ENCODE peak calls at places on chromosome 13, in five cellular contexts. One of them, this sample, is unnamed.
A peak's percentile ranks its signal among the peaks of the same experiment; 100 is the strongest.

GRCh38 chr13:105956891-105957290 is 578.6 kb downstream of the EFNB2 start:
- DNase-seq in foreskin fibroblast: no peak
- DNase-seq in HCT116: no peak
- DNase-seq in endodermal cell: no peak
- DNase-seq in cardiac fibroblast: no peak
- DNase-seq in this sample: no peak

GRCh38 chr13:32267836-32268439 is 47.2 kb downstream of the ZAR1L start:
- DNase-seq in foreskin fibroblast: no peak
- DNase-seq in HCT116: peak; percentile 51
- DNase-seq in endodermal cell: peak; percentile 93
- DNase-seq in cardiac fibroblast: no peak
- DNase-seq in this sample: peak; percentile 48

GRCh38 chr13:68056816-68057710 is 826.9 kb upstream of the PCDH9 start:
- DNase-seq in foreskin fibroblast: no peak
- DNase-seq in HCT116: no peak
- DNase-seq in endodermal cell: no peak
- DNase-seq in cardiac fibroblast: peak; percentile 54
- DNase-seq in this sample: no peak

GRCh38 chr13:40910324-40911050 is 108.6 kb downstream of the ELF1 start:
- DNase-seq in foreskin fibroblast: no peak
- DNase-seq in HCT116: no peak
- DNase-seq in endodermal cell: no peak
- DNase-seq in cardiac fibroblast: peak; percentile 40
- DNase-seq in this sample: no peak

GRCh38 chr13:33799950-33800592 is 17.9 kb upstream of the RFC3 start:
- DNase-seq in foreskin fibroblast: no peak
- DNase-seq in HCT116: peak; percentile 12
- DNase-seq in endodermal cell: no peak
- DNase-seq in cardiac fibroblast: peak; percentile 64
- DNase-seq in this sample: no peak

GRCh38 chr13:92175330-92175729 is 776.9 kb downstream of the GPC5 start:
- DNase-seq in foreskin fibroblast: peak; percentile 2
- DNase-seq in HCT116: no peak
- DNase-seq in endodermal cell: peak; percentile 51
- DNase-seq in cardiac fibroblast: peak; percentile 30
- DNase-seq in this sample: no peak

GRCh38 chr13:71137106-71137505 is 729.9 kb downstream of the DACH1 start:
- DNase-seq in foreskin fibroblast: no peak
- DNase-seq in HCT116: no peak
- DNase-seq in endodermal cell: no peak
- DNase-seq in cardiac fibroblast: no peak
- DNase-seq in this sample: no peak

GRCh38 chr13:21034602-21035190 is 26.7 kb downstream of the LATS2 start:
- DNase-seq in foreskin fibroblast: no peak
- DNase-seq in HCT116: no peak
- DNase-seq in endodermal cell: no peak
- DNase-seq in cardiac fibroblast: peak; percentile 53
- DNase-seq in this sample: no peak

GRCh38 chr13:30276178-30276577 is 31.2 kb downstream of the KATNAL1 start:
- DNase-seq in foreskin fibroblast: no peak
- DNase-seq in HCT116: no peak
- DNase-seq in endodermal cell: no peak
- DNase-seq in cardiac fibroblast: no peak
- DNase-seq in this sample: no peak

GRCh38 chr13:36297600-36298338 is at the start of gene CCDC169:
- DNase-seq in foreskin fibroblast: peak; percentile 64
- DNase-seq in HCT116: no peak
- DNase-seq in endodermal cell: peak; percentile 94
- DNase-seq in cardiac fibroblast: peak; percentile 61
- DNase-seq in this sample: peak; percentile 49

GRCh38 chr13:48233097-48233885 is at the start of gene ITM2B:
- DNase-seq in foreskin fibroblast: peak; percentile 59
- DNase-seq in HCT116: peak; percentile 13
- DNase-seq in endodermal cell: no peak
- DNase-seq in cardiac fibroblast: peak; percentile 65
- DNase-seq in this sample: peak; percentile 90

GRCh38 chr13:107743100-107743499 is 472.2 kb downstream of the LIG4 start:
- DNase-seq in foreskin fibroblast: no peak
- DNase-seq in HCT116: no peak
- DNase-seq in endodermal cell: no peak
- DNase-seq in cardiac fibroblast: no peak
- DNase-seq in this sample: no peak

GRCh38 chr13:101649490-101650126 is 197.1 kb downstream of the ITGBL1 start:
- DNase-seq in foreskin fibroblast: peak; percentile 80
- DNase-seq in HCT116: no peak
- DNase-seq in endodermal cell: no peak
- DNase-seq in cardiac fibroblast: peak; percentile 96
- DNase-seq in this sample: no peak

GRCh38 chr13:103931885-103932284 is 865.7 kb upstream of the SLC10A2 start:
- DNase-seq in foreskin fibroblast: no peak
- DNase-seq in HCT116: no peak
- DNase-seq in endodermal cell: no peak
- DNase-seq in cardiac fibroblast: no peak
- DNase-seq in this sample: no peak

GRCh38 chr13:40318366-40318765 is 348.1 kb downstream of the FOXO1 start:
- DNase-seq in foreskin fibroblast: no peak
- DNase-seq in HCT116: no peak
- DNase-seq in endodermal cell: no peak
- DNase-seq in cardiac fibroblast: peak; percentile 22
- DNase-seq in this sample: peak; percentile 77

GRCh38 chr13:71912524-71912923 is 45.5 kb upstream of the DACH1 start:
- DNase-seq in foreskin fibroblast: no peak
- DNase-seq in HCT116: no peak
- DNase-seq in endodermal cell: no peak
- DNase-seq in cardiac fibroblast: peak; percentile 2
- DNase-seq in this sample: no peak

GRCh38 chr13:29847501-29847983 is 2.9 kb downstream of the UBL3 start:
- DNase-seq in foreskin fibroblast: peak; percentile 38
- DNase-seq in HCT116: no peak
- DNase-seq in endodermal cell: no peak
- DNase-seq in cardiac fibroblast: peak; percentile 52
- DNase-seq in this sample: peak; percentile 14

GRCh38 chr13:39253774-39254173 is 215.5 kb downstream of the NHLRC3 start:
- DNase-seq in foreskin fibroblast: peak; percentile 9
- DNase-seq in HCT116: no peak
- DNase-seq in endodermal cell: no peak
- DNase-seq in cardiac fibroblast: peak; percentile 69
- DNase-seq in this sample: no peak

GRCh38 chr13:41029629-41030028 is 10.5 kb upstream of the ELF1 start:
- DNase-seq in foreskin fibroblast: no peak
- DNase-seq in HCT116: no peak
- DNase-seq in endodermal cell: peak; percentile 68
- DNase-seq in cardiac fibroblast: no peak
- DNase-seq in this sample: no peak

GRCh38 chr13:94112731-94113130 is 366.8 kb downstream of the DCT start:
- DNase-seq in foreskin fibroblast: no peak
- DNase-seq in HCT116: no peak
- DNase-seq in endodermal cell: no peak
- DNase-seq in cardiac fibroblast: no peak
- DNase-seq in this sample: no peak

GRCh38 chr13:70191034-70191433 is 82.8 kb upstream of the KLHL1 start:
- DNase-seq in foreskin fibroblast: no peak
- DNase-seq in HCT116: no peak
- DNase-seq in endodermal cell: no peak
- DNase-seq in cardiac fibroblast: no peak
- DNase-seq in this sample: no peak

GRCh38 chr13:54379461-54379860 is 1350.8 kb downstream of the OLFM4 start:
- DNase-seq in foreskin fibroblast: no peak
- DNase-seq in HCT116: no peak
- DNase-seq in endodermal cell: no peak
- DNase-seq in cardiac fibroblast: no peak
- DNase-seq in this sample: no peak

GRCh38 chr13:50085063-50085462 is 69.8 kb downstream of the KCNRG start:
- DNase-seq in foreskin fibroblast: no peak
- DNase-seq in HCT116: no peak
- DNase-seq in endodermal cell: no peak
- DNase-seq in cardiac fibroblast: peak; percentile 74
- DNase-seq in this sample: no peak

GRCh38 chr13:43804461-43805070 is 17.8 kb upstream of the ENOX1 start:
- DNase-seq in foreskin fibroblast: peak; percentile 66
- DNase-seq in HCT116: peak; percentile 55
- DNase-seq in endodermal cell: no peak
- DNase-seq in cardiac fibroblast: peak; percentile 91
- DNase-seq in this sample: no peak
- H3K4me3 ChIP-seq in foreskin fibroblast: peak overlapping the region; percentile 32
- H3K4me3 ChIP-seq in HCT116: peak overlapping the region; percentile 36
- H3K4me3 ChIP-seq in endodermal cell: no peak overlapping the region
- H3K4me3 ChIP-seq in cardiac fibroblast: peak overlapping the region; percentile 43
- H3K4me3 ChIP-seq in this sample: no peak overlapping the region

GRCh38 chr13:113135281-113135760 is 12.7 kb downstream of the F10 start:
- DNase-seq in foreskin fibroblast: no peak
- DNase-seq in HCT116: no peak
- DNase-seq in endodermal cell: peak; percentile 6
- DNase-seq in cardiac fibroblast: no peak
- DNase-seq in this sample: no peak

GRCh38 chr13:113129480-113129879 is 6.9 kb downstream of the F10 start:
- DNase-seq in foreskin fibroblast: no peak
- DNase-seq in HCT116: no peak
- DNase-seq in endodermal cell: peak; percentile 60
- DNase-seq in cardiac fibroblast: no peak
- DNase-seq in this sample: no peak

GRCh38 chr13:113125506-113126264 is 3.1 kb downstream of the F10 start:
- DNase-seq in foreskin fibroblast: no peak
- DNase-seq in HCT116: no peak
- DNase-seq in endodermal cell: no peak
- DNase-seq in cardiac fibroblast: no peak
- DNase-seq in this sample: no peak

GRCh38 chr13:113126265-113127150 is 3.9 kb downstream of the F10 start:
- DNase-seq in foreskin fibroblast: no peak
- DNase-seq in HCT116: no peak
- DNase-seq in endodermal cell: peak; percentile 36
- DNase-seq in cardiac fibroblast: no peak
- DNase-seq in this sample: peak; percentile 26

GRCh38 chr13:113129921-113130750 is 7.5 kb downstream of the F10 start:
- DNase-seq in foreskin fibroblast: no peak
- DNase-seq in HCT116: no peak
- DNase-seq in endodermal cell: peak; percentile 36
- DNase-seq in cardiac fibroblast: peak; percentile 34
- DNase-seq in this sample: no peak
- H3K4me3 ChIP-seq in foreskin fibroblast: no peak overlapping the region
- H3K4me3 ChIP-seq in HCT116: no peak overlapping the region
- H3K4me3 ChIP-seq in endodermal cell: no peak overlapping the region
- H3K4me3 ChIP-seq in cardiac fibroblast: peak overlapping the region; percentile 10
- H3K4me3 ChIP-seq in this sample: peak overlapping the region; percentile 21

DNA sequence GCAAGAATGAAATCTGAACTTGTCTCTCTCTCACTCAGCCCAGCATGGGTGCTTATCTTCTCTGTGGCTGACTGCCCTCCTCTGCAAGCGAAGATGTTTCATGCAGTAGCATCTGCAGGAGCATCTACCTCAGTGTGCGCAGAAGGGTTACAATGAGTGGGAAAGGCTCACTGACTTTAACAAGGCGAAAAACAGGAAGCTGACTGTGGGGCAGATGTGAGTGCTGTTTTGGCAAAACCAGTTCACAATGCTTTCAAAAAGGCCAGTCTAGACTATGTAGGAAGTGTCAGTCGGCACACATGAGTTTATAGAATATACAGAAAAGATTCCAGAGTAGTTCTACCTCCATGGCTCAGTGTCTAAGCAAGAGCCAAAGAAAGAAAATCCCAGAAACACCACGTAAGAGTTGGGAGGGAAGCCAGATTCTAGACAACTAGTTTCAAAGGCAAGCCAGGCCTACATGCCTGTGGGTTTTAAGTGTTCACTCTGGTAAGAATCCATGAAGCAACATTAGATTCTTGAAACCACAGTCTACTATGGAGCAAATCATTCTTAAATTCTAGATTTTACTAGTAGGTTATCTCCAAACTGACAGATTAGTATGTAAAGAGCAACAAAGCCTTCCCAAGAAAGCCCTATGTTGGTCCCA is 124.5 kb downstream of the ABCC4 start:
- DNase-seq in foreskin fibroblast: no peak
- DNase-seq in HCT116: no peak
- DNase-seq in endodermal cell: peak; percentile 15
- DNase-seq in cardiac fibroblast: no peak
- DNase-seq in this sample: no peak
- H3K4me3 ChIP-seq in foreskin fibroblast: no peak overlapping the region
- H3K4me3 ChIP-seq in HCT116: no peak overlapping the region
- H3K4me3 ChIP-seq in endodermal cell: no peak overlapping the region
- H3K4me3 ChIP-seq in cardiac fibroblast: no peak overlapping the region
- H3K4me3 ChIP-seq in this sample: no peak overlapping the region

GRCh38 chr13:78999494-78999893 is 340.5 kb upstream of the OBI1 start:
- DNase-seq in foreskin fibroblast: no peak
- DNase-seq in HCT116: no peak
- DNase-seq in endodermal cell: no peak
- DNase-seq in cardiac fibroblast: no peak
- DNase-seq in this sample: no peak
- H3K4me3 ChIP-seq in foreskin fibroblast: no peak overlapping the region
- H3K4me3 ChIP-seq in HCT116: no peak overlapping the region
- H3K4me3 ChIP-seq in endodermal cell: no peak overlapping the region
- H3K4me3 ChIP-seq in cardiac fibroblast: no peak overlapping the region
- H3K4me3 ChIP-seq in this sample: no peak overlapping the region

GRCh38 chr13:27171830-27172494 is 351 bp upstream of the USP12 start:
- DNase-seq in foreskin fibroblast: peak; percentile 97
- DNase-seq in HCT116: peak; percentile 72
- DNase-seq in endodermal cell: peak; percentile 96
- DNase-seq in cardiac fibroblast: peak; percentile 86
- DNase-seq in this sample: peak; percentile 95

GRCh38 chr13:27171244-27171829 is at the start of gene USP12:
- DNase-seq in foreskin fibroblast: no peak
- DNase-seq in HCT116: no peak
- DNase-seq in endodermal cell: peak; percentile 85
- DNase-seq in cardiac fibroblast: no peak
- DNase-seq in this sample: peak; percentile 80

GRCh38 chr13:27170521-27171243 is 929 bp downstream of the USP12 start:
- DNase-seq in foreskin fibroblast: no peak
- DNase-seq in HCT116: peak; percentile 8
- DNase-seq in endodermal cell: peak; percentile 85
- DNase-seq in cardiac fibroblast: no peak
- DNase-seq in this sample: peak; percentile 77

GRCh38 chr13:27168870-27169525 is 2.6 kb downstream of the USP12 start:
- DNase-seq in foreskin fibroblast: no peak
- DNase-seq in HCT116: no peak
- DNase-seq in endodermal cell: no peak
- DNase-seq in cardiac fibroblast: peak; percentile 14
- DNase-seq in this sample: no peak

GRCh38 chr13:27170221-27170520 is 1.4 kb downstream of the USP12 start:
- DNase-seq in foreskin fibroblast: peak; percentile 59
- DNase-seq in HCT116: no peak
- DNase-seq in endodermal cell: no peak
- DNase-seq in cardiac fibroblast: peak; percentile 77
- DNase-seq in this sample: no peak
- H3K4me3 ChIP-seq in foreskin fibroblast: peak overlapping the region; percentile 93
- H3K4me3 ChIP-seq in HCT116: peak overlapping the region; percentile 73
- H3K4me3 ChIP-seq in endodermal cell: peak overlapping the region; percentile 94
- H3K4me3 ChIP-seq in cardiac fibroblast: peak overlapping the region; percentile 71
- H3K4me3 ChIP-seq in this sample: peak overlapping the region; percentile 65

This sample was measured in pancreas.